ENCODE peak calls at places on chromosome 4, in six cellular contexts. S, E, B, Q, G and M are unnamed samples.

GRCh38 chr4:52853351-52853750 is 8.8 kb upstream of the RASL11B start:
- DNase-seq in S (no peak), E (no peak), B (no peak), Q (no peak), G (no peak), M (no peak)

GRCh38 chr4:104763554-104764210 is 269.0 kb upstream of the CXXC4 start:
- DNase-seq in S (no peak), E (no peak), B (no peak), Q (no peak), G (no peak), M (no peak)

GRCh38 chr4:79178770-79179169 is 147.1 kb downstream of the NAA11 start:
- DNase-seq in S (no peak), E (no peak), B (no peak), Q (no peak), G (no peak), M (no peak)

GRCh38 chr4:179225594-179225993 is 1783.4 kb upstream of the AGA start:
- DNase-seq in S (no peak), E (no peak), B (no peak), Q (no peak), G (no peak), M (no peak)

GRCh38 chr4:139501117-139501516 is 47.2 kb downstream of the RAB33B start:
- DNase-seq in S (no peak), E (no peak), B (no peak), Q (no peak), G (no peak), M (no peak)

GRCh38 chr4:71184195-71184781 is 154.5 kb upstream of the SLC4A4 start:
- DNase-seq in S (peak; percentile 33), E (peak; percentile 41), B (no peak), Q (no peak), G (peak; percentile 44), M (peak; percentile 30)

GRCh38 chr4:143699331-143700059 is 980 bp downstream of the FREM3 start:
- DNase-seq in S (no peak), E (no peak), B (peak; percentile 0), Q (no peak), G (no peak), M (no peak)

GRCh38 chr4:88674565-88674964 is 23.1 kb downstream of the NAP1L5 start:
- DNase-seq in S (no peak), E (no peak), B (no peak), Q (no peak), G (no peak), M (no peak)

GRCh38 chr4:141215030-141215429 is 5.7 kb upstream of the ZNF330 start:
- DNase-seq in S (no peak), E (no peak), B (no peak), Q (no peak), G (no peak), M (no peak)

GRCh38 chr4:86586160-86586572 is 7.9 kb upstream of the PTPN13 start:
- DNase-seq in S (no peak), E (no peak), B (no peak), Q (no peak), G (no peak), M (no peak)

GRCh38 chr4:183765121-183765990 is 106.3 kb downstream of the TRAPPC11 start:
- DNase-seq in S (no peak), E (no peak), B (no peak), Q (no peak), G (no peak), M (no peak)

GRCh38 chr4:90543419-90544170 is 416.4 kb downstream of the CCSER1 start:
- DNase-seq in S (peak; percentile 22), E (no peak), B (no peak), Q (no peak), G (no peak), M (no peak)

GRCh38 chr4:138242076-138242829 is at the start of gene SLC7A11:
- DNase-seq in S (peak; percentile 96), E (peak; percentile 73), B (peak; percentile 20), Q (peak; percentile 21), G (peak; percentile 69), M (peak; percentile 6)

GRCh38 chr4:174794706-174795105 is 34.3 kb downstream of the GLRA3 start:
- DNase-seq in S (peak; percentile 56), E (no peak), B (no peak), Q (no peak), G (no peak), M (no peak)

GRCh38 chr4:39660045-39660444 is 21.4 kb upstream of the SMIM14 start:
- DNase-seq in S (no peak), E (no peak), B (no peak), Q (no peak), G (no peak), M (no peak)

GRCh38 chr4:41145571-41146078 is 68.7 kb downstream of the APBB2 start:
- DNase-seq in S (peak; percentile 24), E (no peak), B (no peak), Q (no peak), G (no peak), M (no peak)

GRCh38 chr4:153510252-153511001 is 44.3 kb downstream of the TMEM131L start:
- DNase-seq in S (no peak), E (no peak), B (no peak), Q (no peak), G (no peak), M (no peak)

GRCh38 chr4:152283806-152284470 is 252.0 kb downstream of the FBXW7 start:
- DNase-seq in S (no peak), E (no peak), B (no peak), Q (no peak), G (no peak), M (no peak)

GRCh38 chr4:61210186-61210939 is 10.2 kb downstream of the ADGRL3 start:
- DNase-seq in S (peak; percentile 92), E (no peak), B (no peak), Q (no peak), G (no peak), M (no peak)

GRCh38 chr4:188665466-188665865 is 526.2 kb downstream of the TRIML1 start:
- DNase-seq in S (peak; percentile 56), E (no peak), B (no peak), Q (no peak), G (no peak), M (no peak)

GRCh38 chr4:126405369-126405982 is 1090.7 kb downstream of the FAT4 start:
- DNase-seq in S (peak; percentile 57), E (no peak), B (no peak), Q (no peak), G (no peak), M (no peak)